ENCODE peak calls at places on chromosomes 16 and 17, in five cellular contexts. S, Y, F, C and Q are unnamed samples.
A peak's percentile ranks its signal among the peaks of the same experiment; 100 is the strongest.

GRCh38 chr17:31491794-31492171 is 100.3 kb downstream of the RAB11FIP4 start:
- DNase-seq in S (no peak), Y (no peak), F (no peak), C (no peak), Q (no peak)

GRCh38 chr17:3658784-3659449 is 9.5 kb downstream of the TAX1BP3 start:
- DNase-seq in S (no peak), Y (no peak), F (no peak), C (no peak), Q (no peak)

GRCh38 chr17:48632579-48633265 is 6.6 kb upstream of the HOXB9 start:
- DNase-seq in S (no peak), Y (no peak), F (no peak), C (no peak), Q (no peak)

GRCh38 chr17:7022791-7023571 is at the start of gene BCL6B:
- DNase-seq in S (no peak), Y (peak; percentile 77), F (no peak), C (no peak), Q (no peak)

GRCh38 chr16:82583415-82583814 is 43.4 kb upstream of the CDH13 start:
- DNase-seq in S (no peak), Y (no peak), F (peak; percentile 28), C (no peak), Q (no peak)

GRCh38 chr16:642189-643049 is 791 bp downstream of the MCRIP2 start:
- DNase-seq in S (no peak), Y (no peak), F (no peak), C (no peak), Q (no peak)

GRCh38 chr17:76501018-76501826 is at the start of gene RHBDF2:
- DNase-seq in S (peak; percentile 97), Y (peak; percentile 96), F (peak; percentile 53), C (peak; percentile 73), Q (peak; percentile 56)

GRCh38 chr16:2912330-2913199 is 834 bp downstream of the FLYWCH1 start:
- DNase-seq in S (peak; percentile 36), Y (no peak), F (peak; percentile 73), C (peak; percentile 75), Q (no peak)

GRCh38 chr17:78499715-78500540 is 77.3 kb downstream of the DNAH17 start:
- DNase-seq in S (no peak), Y (peak; percentile 65), F (no peak), C (no peak), Q (no peak)
- H3K4me3 ChIP-seq in S (no peak overlapping the region), Y (no peak overlapping the region), F (no peak overlapping the region), C (no peak overlapping the region), Q (no peak overlapping the region)

GRCh38 chr17:73156887-73157870 is 7.6 kb upstream of the SSTR2 start:
- DNase-seq in S (no peak), Y (no peak), F (no peak), C (no peak), Q (no peak)
- H3K4me3 ChIP-seq in S (no peak overlapping the region), Y (no peak overlapping the region), F (no peak overlapping the region), C (no peak overlapping the region), Q (no peak overlapping the region)

GRCh38 chr17:44541884-44542581 is 15.3 kb upstream of the FZD2 start:
- DNase-seq in S (no peak), Y (no peak), F (no peak), C (no peak), Q (no peak)
- H3K4me3 ChIP-seq in S (no peak overlapping the region), Y (no peak overlapping the region), F (no peak overlapping the region), C (no peak overlapping the region), Q (no peak overlapping the region)

GRCh38 chr17:67435122-67435521 is 58.0 kb downstream of the PITPNC1 start:
- DNase-seq in S (peak; percentile 64), Y (no peak), F (no peak), C (peak; percentile 47), Q (peak; percentile 85)

GRCh38 chr17:67433248-67433924 is 56.3 kb downstream of the PITPNC1 start:
- DNase-seq in S (no peak), Y (no peak), F (no peak), C (no peak), Q (no peak)

GRCh38 chr17:67427410-67427809 is 50.3 kb downstream of the PITPNC1 start:
- DNase-seq in S (no peak), Y (no peak), F (no peak), C (no peak), Q (no peak)

GRCh38 chr17:67434061-67434525 is 57.0 kb downstream of the PITPNC1 start:
- DNase-seq in S (peak; percentile 71), Y (no peak), F (no peak), C (peak; percentile 77), Q (no peak)

GRCh38 chr17:67431210-67432015 is 54.3 kb downstream of the PITPNC1 start:
- DNase-seq in S (no peak), Y (no peak), F (peak; percentile 80), C (peak; percentile 92), Q (no peak)
- H3K4me3 ChIP-seq in S (no peak overlapping the region), Y (no peak overlapping the region), F (no peak overlapping the region), C (peak overlapping the region; percentile 22), Q (no peak overlapping the region)

GRCh38 chr17:42389135-42389417 is 834 bp upstream of the STAT3 start:
- DNase-seq in S (no peak), Y (no peak), F (no peak), C (no peak), Q (no peak)
- H3K4me3 ChIP-seq in S (peak overlapping the region; percentile 65), Y (peak overlapping the region; percentile 32), F (peak overlapping the region; percentile 36), C (peak overlapping the region; percentile 49), Q (peak overlapping the region; percentile 85)